ENCODE peak calls at places on chromosomes 6 and 20, in five cellular contexts. One of them, this sample, is unnamed.

GRCh38 chr6:48736486-48737206 is 625.6 kb upstream of the PTCHD4 start:
- DNase-seq in neural crest cell: no peak
- DNase-seq in HFF-Myc: peak
- DNase-seq in CD8-positive, alpha-beta T cell: no peak
- DNase-seq in prostate gland: no peak
- DNase-seq in this sample: no peak

GRCh38 chr6:90859612-90860011 is 272.7 kb upstream of the MAP3K7 start:
- DNase-seq in HFF-Myc: no peak
- DNase-seq in neural crest cell: no peak
- DNase-seq in CD8-positive, alpha-beta T cell: no peak
- DNase-seq in prostate gland: no peak
- DNase-seq in this sample: no peak

GRCh38 chr6:34791164-34791841 is 580 bp upstream of the BLTP3A start:
- DNase-seq in neural crest cell: no peak
- DNase-seq in HFF-Myc: no peak
- DNase-seq in CD8-positive, alpha-beta T cell: peak
- DNase-seq in prostate gland: peak
- DNase-seq in this sample: peak

GRCh38 chr6:3351105-3351676 is 92.4 kb downstream of the PSMG4 start:
- DNase-seq in prostate gland: peak
- DNase-seq in neural crest cell: no peak
- DNase-seq in HFF-Myc: no peak
- DNase-seq in CD8-positive, alpha-beta T cell: no peak
- DNase-seq in this sample: no peak

GRCh38 chr6:38432079-38432478 is 207.7 kb downstream of the BTBD9 start:
- DNase-seq in prostate gland: no peak
- DNase-seq in neural crest cell: no peak
- DNase-seq in HFF-Myc: no peak
- DNase-seq in CD8-positive, alpha-beta T cell: no peak
- DNase-seq in this sample: no peak

GRCh38 chr6:114342826-114343781 is at the start of gene HS3ST5:
- DNase-seq in neural crest cell: peak
- DNase-seq in prostate gland: no peak
- DNase-seq in HFF-Myc: no peak
- DNase-seq in CD8-positive, alpha-beta T cell: no peak
- DNase-seq in this sample: peak

GRCh38 chr6:156852858-156853216 is 75.7 kb downstream of the ARID1B start:
- DNase-seq in CD8-positive, alpha-beta T cell: no peak
- DNase-seq in prostate gland: no peak
- DNase-seq in neural crest cell: no peak
- DNase-seq in HFF-Myc: no peak
- DNase-seq in this sample: no peak

GRCh38 chr6:128400875-128401274 is 119.5 kb downstream of the PTPRK start:
- DNase-seq in HFF-Myc: no peak
- DNase-seq in prostate gland: no peak
- DNase-seq in CD8-positive, alpha-beta T cell: no peak
- DNase-seq in neural crest cell: no peak
- DNase-seq in this sample: no peak

GRCh38 chr20:63924241-63924640 is 29.3 kb downstream of the DNAJC5 start:
- DNase-seq in HFF-Myc: no peak
- DNase-seq in prostate gland: no peak
- DNase-seq in neural crest cell: no peak
- DNase-seq in CD8-positive, alpha-beta T cell: no peak
- DNase-seq in this sample: no peak

GRCh38 chr20:21518292-21518991 is 4.6 kb upstream of the NKX2-2 start:
- DNase-seq in CD8-positive, alpha-beta T cell: no peak
- DNase-seq in neural crest cell: no peak
- DNase-seq in prostate gland: no peak
- DNase-seq in HFF-Myc: no peak
- DNase-seq in this sample: no peak

GRCh38 chr6:78243519-78243918 is 590.7 kb downstream of the MEI4 start:
- DNase-seq in CD8-positive, alpha-beta T cell: no peak
- DNase-seq in neural crest cell: no peak
- DNase-seq in HFF-Myc: peak
- DNase-seq in prostate gland: no peak
- DNase-seq in this sample: no peak

GRCh38 chr6:149419696-149420404 is 19.8 kb downstream of the SUMO4 start:
- DNase-seq in neural crest cell: no peak
- DNase-seq in prostate gland: no peak
- DNase-seq in CD8-positive, alpha-beta T cell: no peak
- DNase-seq in HFF-Myc: no peak
- DNase-seq in this sample: no peak

GRCh38 chr6:125910518-125910917 is 46.1 kb upstream of the HINT3 start:
- DNase-seq in neural crest cell: no peak
- DNase-seq in HFF-Myc: no peak
- DNase-seq in CD8-positive, alpha-beta T cell: no peak
- DNase-seq in prostate gland: no peak
- DNase-seq in this sample: no peak

GRCh38 chr20:48791014-48791413 is 36.8 kb downstream of the PREX1 start:
- DNase-seq in CD8-positive, alpha-beta T cell: no peak
- DNase-seq in prostate gland: peak
- DNase-seq in neural crest cell: no peak
- DNase-seq in HFF-Myc: no peak
- DNase-seq in this sample: no peak

GRCh38 chr6:137165375-137166246 is 7.8 kb downstream of the IL22RA2 start:
- DNase-seq in prostate gland: peak
- DNase-seq in CD8-positive, alpha-beta T cell: no peak
- DNase-seq in HFF-Myc: no peak
- DNase-seq in neural crest cell: no peak
- DNase-seq in this sample: no peak

GRCh38 chr6:139135578-139136545 is 982 bp downstream of the HECA start:
- DNase-seq in CD8-positive, alpha-beta T cell: peak
- DNase-seq in HFF-Myc: no peak
- DNase-seq in prostate gland: peak
- DNase-seq in neural crest cell: peak
- DNase-seq in this sample: peak

GRCh38 chr6:67886036-67886707 is 748.9 kb upstream of the ADGRB3 start:
- DNase-seq in prostate gland: no peak
- DNase-seq in HFF-Myc: no peak
- DNase-seq in CD8-positive, alpha-beta T cell: no peak
- DNase-seq in neural crest cell: no peak
- DNase-seq in this sample: no peak

GRCh38 chr6:4853782-4854511 is 77.7 kb downstream of the CDYL start:
- DNase-seq in CD8-positive, alpha-beta T cell: no peak
- DNase-seq in neural crest cell: no peak
- DNase-seq in HFF-Myc: no peak
- DNase-seq in prostate gland: no peak
- DNase-seq in this sample: peak

GRCh38 chr20:54178256-54178655 is 4.5 kb upstream of the CYP24A1 start:
- DNase-seq in prostate gland: no peak
- DNase-seq in neural crest cell: no peak
- DNase-seq in HFF-Myc: no peak
- DNase-seq in CD8-positive, alpha-beta T cell: no peak
- DNase-seq in this sample: no peak

GRCh38 chr20:42350521-42350920 is 732.3 kb upstream of the CHD6 start:
- DNase-seq in HFF-Myc: no peak
- DNase-seq in prostate gland: no peak
- DNase-seq in neural crest cell: no peak
- DNase-seq in CD8-positive, alpha-beta T cell: no peak
- DNase-seq in this sample: no peak

GRCh38 chr6:45886776-45887175 is 128.9 kb downstream of the CLIC5 start:
- DNase-seq in CD8-positive, alpha-beta T cell: no peak
- DNase-seq in neural crest cell: no peak
- DNase-seq in prostate gland: no peak
- DNase-seq in HFF-Myc: no peak
- DNase-seq in this sample: peak

GRCh38 chr20:33862709-33863403 is 51.7 kb downstream of the CHMP4B start:
- DNase-seq in neural crest cell: peak
- DNase-seq in CD8-positive, alpha-beta T cell: peak
- DNase-seq in HFF-Myc: peak
- DNase-seq in prostate gland: peak
- DNase-seq in this sample: peak

GRCh38 chr20:37940161-37940560 is 37.2 kb downstream of the VSTM2L start:
- DNase-seq in CD8-positive, alpha-beta T cell: no peak
- DNase-seq in HFF-Myc: no peak
- DNase-seq in prostate gland: no peak
- DNase-seq in neural crest cell: no peak
- DNase-seq in this sample: peak

GRCh38 chr6:110233769-110234374 is 53.6 kb downstream of the CDC40 start:
- DNase-seq in prostate gland: no peak
- DNase-seq in CD8-positive, alpha-beta T cell: no peak
- DNase-seq in neural crest cell: no peak
- DNase-seq in HFF-Myc: no peak
- DNase-seq in this sample: no peak
- TF ChIP-seq CTCF in prostate gland: no peak
- TF ChIP-seq CTCF in CD8-positive, alpha-beta T cell: no peak
- TF ChIP-seq CTCF in neural crest cell: no peak
- TF ChIP-seq CTCF in HFF-Myc: no peak
- TF ChIP-seq CTCF in this sample: no peak

DNA sequence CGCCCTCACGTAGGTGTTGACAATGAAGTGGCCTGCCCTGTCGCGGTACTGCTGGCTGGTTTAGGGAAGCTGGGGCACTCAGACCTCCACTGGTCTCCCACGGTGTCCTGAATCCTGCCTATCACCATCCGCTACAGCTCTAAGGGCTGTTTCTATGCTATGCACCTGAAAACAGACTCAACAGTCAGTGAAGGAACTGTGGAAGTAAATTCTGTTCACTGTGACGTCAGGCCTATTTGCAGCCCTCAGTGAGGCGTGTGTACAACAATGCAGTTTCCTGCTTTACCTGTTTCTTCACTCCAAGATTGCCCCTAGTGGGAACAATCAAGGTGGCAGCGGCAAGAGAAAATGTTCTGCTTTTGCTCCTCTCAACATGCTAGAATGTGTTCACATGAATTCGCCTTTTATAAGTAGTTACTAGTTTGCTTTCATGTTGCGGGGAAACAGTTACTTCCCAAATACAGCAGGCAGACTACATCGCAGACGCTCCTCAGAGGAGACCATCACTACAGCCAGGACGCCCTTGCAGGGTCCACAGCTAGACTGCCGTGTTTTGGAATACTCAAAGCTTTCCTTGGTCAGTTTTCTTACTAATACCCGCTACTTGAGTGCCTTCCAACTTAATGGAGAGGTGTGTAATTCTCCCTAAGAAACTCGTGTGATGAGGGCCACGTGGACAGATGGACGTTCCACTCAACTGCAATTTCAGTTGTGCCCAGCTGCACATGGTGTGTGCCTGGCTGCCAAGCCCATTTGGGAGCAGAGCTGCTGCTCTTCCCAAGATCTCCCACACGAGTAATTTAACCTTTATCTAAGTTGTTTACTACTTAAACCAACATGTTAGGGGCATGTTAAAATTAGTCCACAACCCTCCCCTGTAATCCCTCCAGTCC is 25.4 kb downstream of the DIDO1 start:
- DNase-seq in prostate gland: peak
- DNase-seq in HFF-Myc: no peak
- DNase-seq in CD8-positive, alpha-beta T cell: no peak
- DNase-seq in neural crest cell: no peak
- DNase-seq in this sample: peak
- TF ChIP-seq CTCF in prostate gland: no peak
- TF ChIP-seq CTCF in HFF-Myc: no peak
- TF ChIP-seq CTCF in CD8-positive, alpha-beta T cell: no peak
- TF ChIP-seq CTCF in neural crest cell: no peak
- TF ChIP-seq CTCF in this sample: peak

GRCh38 chr6:85449388-85449817 is 480 bp upstream of the NT5E start:
- DNase-seq in prostate gland: no peak
- DNase-seq in CD8-positive, alpha-beta T cell: peak
- DNase-seq in HFF-Myc: no peak
- DNase-seq in neural crest cell: peak
- DNase-seq in this sample: no peak

GRCh38 chr6:85452441-85452881 is 2.6 kb downstream of the NT5E start:
- DNase-seq in prostate gland: no peak
- DNase-seq in CD8-positive, alpha-beta T cell: no peak
- DNase-seq in HFF-Myc: peak
- DNase-seq in neural crest cell: no peak
- DNase-seq in this sample: no peak

GRCh38 chr6:85450578-85450884 is 648 bp downstream of the NT5E start:
- DNase-seq in HFF-Myc: no peak
- DNase-seq in prostate gland: no peak
- DNase-seq in CD8-positive, alpha-beta T cell: no peak
- DNase-seq in neural crest cell: no peak
- DNase-seq in this sample: no peak

GRCh38 chr6:85451586-85452306 is 1.9 kb downstream of the NT5E start:
- DNase-seq in HFF-Myc: no peak
- DNase-seq in prostate gland: no peak
- DNase-seq in CD8-positive, alpha-beta T cell: no peak
- DNase-seq in neural crest cell: no peak
- DNase-seq in this sample: no peak

DNA sequence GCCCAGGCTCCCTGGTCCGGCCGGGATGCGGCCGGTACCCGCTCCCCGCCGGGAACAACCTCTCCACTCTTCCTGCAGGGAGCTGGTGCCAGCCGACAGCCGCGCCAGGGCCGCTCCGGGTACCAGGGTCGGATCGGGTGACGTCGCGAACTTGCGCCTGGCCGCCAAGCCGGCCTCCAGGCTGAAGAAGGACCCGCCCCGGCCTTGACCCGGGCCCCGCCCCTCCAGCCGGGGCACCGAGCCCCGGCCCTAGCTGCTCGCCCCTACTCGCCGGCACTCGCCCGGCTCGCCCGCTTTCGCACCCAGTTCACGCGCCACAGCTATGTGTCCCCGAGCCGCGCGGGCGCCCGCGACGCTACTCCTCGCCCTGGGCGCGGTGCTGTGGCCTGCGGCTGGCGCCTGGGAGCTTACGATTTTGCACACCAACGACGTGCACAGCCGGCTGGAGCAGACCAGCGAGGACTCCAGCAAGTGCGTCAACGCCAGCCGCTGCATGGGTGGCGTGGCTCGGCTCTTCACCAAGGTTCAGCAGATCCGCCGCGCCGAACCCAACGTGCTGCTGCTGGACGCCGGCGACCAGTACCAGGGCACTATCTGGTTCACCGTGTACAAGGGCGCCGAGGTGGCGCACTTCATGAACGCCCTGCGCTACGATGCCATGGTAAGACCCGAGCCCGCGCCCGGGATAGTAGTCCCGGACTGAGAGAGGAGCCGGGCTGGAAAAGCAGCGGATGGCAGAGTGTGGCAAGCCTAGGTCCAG is at the start of gene NT5E:
- DNase-seq in neural crest cell: peak
- DNase-seq in CD8-positive, alpha-beta T cell: peak
- DNase-seq in HFF-Myc: no peak
- DNase-seq in prostate gland: peak
- DNase-seq in this sample: peak
- TF ChIP-seq CTCF in neural crest cell: no peak
- TF ChIP-seq CTCF in CD8-positive, alpha-beta T cell: no peak
- TF ChIP-seq CTCF in HFF-Myc: no peak
- TF ChIP-seq CTCF in prostate gland: no peak
- TF ChIP-seq CTCF in this sample: peak

DNA sequence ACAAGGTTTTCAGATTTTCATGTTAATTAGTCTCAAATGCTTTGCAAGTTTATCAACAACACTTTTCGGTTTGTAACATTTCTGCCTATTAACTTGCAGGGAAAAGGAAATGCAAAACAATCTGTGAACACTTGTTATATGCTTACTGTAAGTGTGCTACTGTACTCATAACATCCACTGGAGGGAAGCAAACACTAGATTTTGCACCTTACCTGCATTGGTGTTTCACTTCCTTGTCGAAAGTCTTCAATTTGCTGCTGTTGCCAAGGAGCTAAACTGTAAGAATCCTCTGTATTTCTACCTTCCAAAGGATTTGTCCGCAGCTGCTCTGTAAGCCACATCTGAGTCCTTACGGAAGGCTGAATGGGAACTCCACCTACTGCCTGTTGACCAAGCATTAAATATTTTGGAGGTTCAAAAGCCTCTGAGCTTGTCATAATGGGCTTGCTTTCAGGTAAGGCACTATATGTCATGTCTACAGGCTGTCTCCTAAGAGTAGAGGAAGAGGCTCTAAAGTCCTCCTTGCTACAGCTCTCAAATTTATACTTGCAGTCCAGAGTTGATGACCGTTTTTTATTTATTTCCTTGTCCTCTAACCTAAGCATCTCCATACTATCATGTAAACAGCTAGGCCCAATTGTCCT is 17.3 kb downstream of the PLN start:
- DNase-seq in CD8-positive, alpha-beta T cell: no peak
- DNase-seq in prostate gland: no peak
- DNase-seq in neural crest cell: no peak
- DNase-seq in HFF-Myc: no peak
- DNase-seq in this sample: no peak
- TF ChIP-seq CTCF in CD8-positive, alpha-beta T cell: peak
- TF ChIP-seq CTCF in prostate gland: no peak
- TF ChIP-seq CTCF in neural crest cell: peak
- TF ChIP-seq CTCF in HFF-Myc: peak
- TF ChIP-seq CTCF in this sample: peak